ENCODE peak calls at places on chromosomes 16 and 17, in ten cellular contexts. One of them, this sample, is unnamed.

GRCh38 chr16:56970934-56971767 is 9.4 kb downstream of the CETP start:
- DNase-seq in PC-3: no peak
- DNase-seq in H9: no peak
- DNase-seq in OCI-LY7: peak; percentile 91
- DNase-seq in pancreas: no peak
- DNase-seq in lower lobe of right lung: no peak
- DNase-seq in heart left ventricle: no peak
- DNase-seq in iPS DF 6.9: no peak
- DNase-seq in tibial nerve: no peak
- DNase-seq in left ventricle myocardium inferior: no peak
- DNase-seq in this sample: no peak

GRCh38 chr16:68665501-68665900 is 20.4 kb downstream of the CDH3 start:
- DNase-seq in PC-3: peak; percentile 92
- DNase-seq in H9: no peak
- DNase-seq in OCI-LY7: no peak
- DNase-seq in pancreas: no peak
- DNase-seq in lower lobe of right lung: peak; percentile 4
- DNase-seq in heart left ventricle: no peak
- DNase-seq in iPS DF 6.9: no peak
- DNase-seq in tibial nerve: no peak
- DNase-seq in left ventricle myocardium inferior: no peak
- DNase-seq in this sample: no peak

GRCh38 chr17:68378202-68379149 is 78.8 kb downstream of the WIPI1 start:
- DNase-seq in PC-3: peak; percentile 88
- DNase-seq in H9: peak; percentile 66
- DNase-seq in OCI-LY7: no peak
- DNase-seq in pancreas: peak; percentile 79
- DNase-seq in lower lobe of right lung: peak; percentile 95
- DNase-seq in heart left ventricle: peak; percentile 89
- DNase-seq in iPS DF 6.9: no peak
- DNase-seq in tibial nerve: peak; percentile 96
- DNase-seq in left ventricle myocardium inferior: peak; percentile 95
- DNase-seq in this sample: peak; percentile 97

GRCh38 chr16:28863929-28864886 is 565 bp downstream of the SH2B1 start:
- DNase-seq in PC-3: no peak
- DNase-seq in H9: no peak
- DNase-seq in OCI-LY7: no peak
- DNase-seq in pancreas: peak; percentile 43
- DNase-seq in lower lobe of right lung: no peak
- DNase-seq in heart left ventricle: no peak
- DNase-seq in iPS DF 6.9: no peak
- DNase-seq in tibial nerve: peak; percentile 17
- DNase-seq in left ventricle myocardium inferior: no peak
- DNase-seq in this sample: no peak

GRCh38 chr17:75828741-75829140 is 15.5 kb downstream of the UNC13D start:
- DNase-seq in PC-3: no peak
- DNase-seq in H9: no peak
- DNase-seq in OCI-LY7: no peak
- DNase-seq in pancreas: no peak
- DNase-seq in lower lobe of right lung: no peak
- DNase-seq in heart left ventricle: no peak
- DNase-seq in iPS DF 6.9: no peak
- DNase-seq in tibial nerve: no peak
- DNase-seq in left ventricle myocardium inferior: no peak
- DNase-seq in this sample: no peak

GRCh38 chr17:51820766-51821165 is 337.7 kb downstream of the CA10 start:
- DNase-seq in PC-3: no peak
- DNase-seq in H9: no peak
- DNase-seq in OCI-LY7: no peak
- DNase-seq in pancreas: no peak
- DNase-seq in lower lobe of right lung: no peak
- DNase-seq in heart left ventricle: no peak
- DNase-seq in iPS DF 6.9: no peak
- DNase-seq in tibial nerve: no peak
- DNase-seq in left ventricle myocardium inferior: no peak
- DNase-seq in this sample: no peak

GRCh38 chr17:61410555-61411089 is 11.0 kb downstream of the TBX2 start:
- DNase-seq in PC-3: no peak
- DNase-seq in H9: peak; percentile 93
- DNase-seq in OCI-LY7: peak; percentile 76
- DNase-seq in pancreas: no peak
- DNase-seq in lower lobe of right lung: peak; percentile 84
- DNase-seq in heart left ventricle: peak; percentile 83
- DNase-seq in iPS DF 6.9: no peak
- DNase-seq in tibial nerve: peak; percentile 70
- DNase-seq in left ventricle myocardium inferior: peak; percentile 80
- DNase-seq in this sample: peak; percentile 71

GRCh38 chr17:69047368-69048263 is 13.1 kb downstream of the ABCA9 start:
- DNase-seq in PC-3: no peak
- DNase-seq in H9: no peak
- DNase-seq in OCI-LY7: no peak
- DNase-seq in pancreas: peak; percentile 61
- DNase-seq in lower lobe of right lung: no peak
- DNase-seq in heart left ventricle: peak; percentile 63
- DNase-seq in iPS DF 6.9: no peak
- DNase-seq in tibial nerve: peak; percentile 61
- DNase-seq in left ventricle myocardium inferior: peak; percentile 65
- DNase-seq in this sample: peak; percentile 62

GRCh38 chr16:1825864-1826690 is 548 bp downstream of the HAGH start:
- DNase-seq in PC-3: peak; percentile 49
- DNase-seq in H9: no peak
- DNase-seq in OCI-LY7: peak; percentile 49
- DNase-seq in pancreas: peak; percentile 59
- DNase-seq in lower lobe of right lung: peak; percentile 79
- DNase-seq in heart left ventricle: no peak
- DNase-seq in iPS DF 6.9: no peak
- DNase-seq in tibial nerve: no peak
- DNase-seq in left ventricle myocardium inferior: peak; percentile 54
- DNase-seq in this sample: peak; percentile 30

GRCh38 chr17:13958773-13959172 is 110.5 kb upstream of the COX10 start:
- DNase-seq in PC-3: peak; percentile 20
- DNase-seq in H9: no peak
- DNase-seq in OCI-LY7: no peak
- DNase-seq in pancreas: no peak
- DNase-seq in lower lobe of right lung: no peak
- DNase-seq in heart left ventricle: no peak
- DNase-seq in iPS DF 6.9: no peak
- DNase-seq in tibial nerve: no peak
- DNase-seq in left ventricle myocardium inferior: no peak
- DNase-seq in this sample: no peak

GRCh38 chr16:65994305-65994704 is 372.2 kb upstream of the CDH5 start:
- DNase-seq in PC-3: no peak
- DNase-seq in H9: no peak
- DNase-seq in OCI-LY7: no peak
- DNase-seq in pancreas: no peak
- DNase-seq in lower lobe of right lung: no peak
- DNase-seq in heart left ventricle: no peak
- DNase-seq in iPS DF 6.9: no peak
- DNase-seq in tibial nerve: no peak
- DNase-seq in left ventricle myocardium inferior: no peak
- DNase-seq in this sample: no peak

GRCh38 chr16:53768167-53768566 is 64.2 kb downstream of the FTO start:
- DNase-seq in PC-3: peak; percentile 48
- DNase-seq in H9: no peak
- DNase-seq in OCI-LY7: no peak
- DNase-seq in pancreas: no peak
- DNase-seq in lower lobe of right lung: no peak
- DNase-seq in heart left ventricle: no peak
- DNase-seq in iPS DF 6.9: no peak
- DNase-seq in tibial nerve: no peak
- DNase-seq in left ventricle myocardium inferior: no peak
- DNase-seq in this sample: no peak

GRCh38 chr16:53770641-53771040 is 66.7 kb downstream of the FTO start:
- DNase-seq in PC-3: peak; percentile 23
- DNase-seq in H9: no peak
- DNase-seq in OCI-LY7: no peak
- DNase-seq in pancreas: no peak
- DNase-seq in lower lobe of right lung: no peak
- DNase-seq in heart left ventricle: no peak
- DNase-seq in iPS DF 6.9: no peak
- DNase-seq in tibial nerve: no peak
- DNase-seq in left ventricle myocardium inferior: no peak
- DNase-seq in this sample: no peak

GRCh38 chr16:53769185-53769584 is 65.2 kb downstream of the FTO start:
- DNase-seq in PC-3: peak; percentile 3
- DNase-seq in H9: no peak
- DNase-seq in OCI-LY7: no peak
- DNase-seq in pancreas: no peak
- DNase-seq in lower lobe of right lung: no peak
- DNase-seq in heart left ventricle: no peak
- DNase-seq in iPS DF 6.9: no peak
- DNase-seq in tibial nerve: no peak
- DNase-seq in left ventricle myocardium inferior: no peak
- DNase-seq in this sample: no peak

GRCh38 chr16:53769787-53770186 is 65.8 kb downstream of the FTO start:
- DNase-seq in PC-3: no peak
- DNase-seq in H9: no peak
- DNase-seq in OCI-LY7: no peak
- DNase-seq in pancreas: no peak
- DNase-seq in lower lobe of right lung: no peak
- DNase-seq in heart left ventricle: no peak
- DNase-seq in iPS DF 6.9: no peak
- DNase-seq in tibial nerve: no peak
- DNase-seq in left ventricle myocardium inferior: no peak
- DNase-seq in this sample: no peak

DNA sequence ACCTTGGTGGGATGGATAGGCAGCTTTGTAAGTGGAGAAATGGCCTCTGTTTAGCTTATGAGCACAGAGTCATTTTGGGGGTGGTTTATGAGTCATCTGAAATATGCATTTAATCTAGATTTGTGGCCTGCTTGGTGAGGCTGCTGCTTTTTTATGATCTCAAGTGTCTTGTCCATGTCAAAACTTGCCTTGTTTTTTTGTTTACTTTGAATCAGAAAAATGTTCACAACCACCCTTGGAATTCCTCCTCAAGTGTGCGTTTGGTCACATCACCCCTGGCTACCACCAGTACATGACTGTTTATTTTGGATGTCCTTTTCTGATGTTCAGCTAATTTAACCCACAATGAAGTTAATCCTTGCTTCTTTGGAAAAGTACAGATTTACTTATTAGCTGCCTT is 64.6 kb downstream of the FTO start:
- DNase-seq in PC-3: peak; percentile 90
- DNase-seq in H9: no peak
- DNase-seq in OCI-LY7: no peak
- DNase-seq in pancreas: no peak
- DNase-seq in lower lobe of right lung: no peak
- DNase-seq in heart left ventricle: no peak
- DNase-seq in iPS DF 6.9: no peak
- DNase-seq in tibial nerve: no peak
- DNase-seq in left ventricle myocardium inferior: no peak
- DNase-seq in this sample: no peak
- H3K4me1 ChIP-seq in PC-3: peaks cover 47% of the 10 kb centered on the region
- H3K4me1 ChIP-seq in H9: no peaks in the 10 kb centered on the region
- H3K4me1 ChIP-seq in OCI-LY7: peaks cover 11% of the 10 kb centered on the region
- H3K4me1 ChIP-seq in pancreas: peaks cover 19% of the 10 kb centered on the region
- H3K4me1 ChIP-seq in lower lobe of right lung: peaks cover 49% of the 10 kb centered on the region
- H3K4me1 ChIP-seq in heart left ventricle: peaks cover 19% of the 10 kb centered on the region
- H3K4me1 ChIP-seq in iPS DF 6.9: no peaks in the 10 kb centered on the region
- H3K4me1 ChIP-seq in tibial nerve: peaks cover 7% of the 10 kb centered on the region
- H3K4me1 ChIP-seq in left ventricle myocardium inferior: peaks cover 67% of the 10 kb centered on the region
- H3K4me1 ChIP-seq in this sample: peaks cover 80% of the 10 kb centered on the region

DNA sequence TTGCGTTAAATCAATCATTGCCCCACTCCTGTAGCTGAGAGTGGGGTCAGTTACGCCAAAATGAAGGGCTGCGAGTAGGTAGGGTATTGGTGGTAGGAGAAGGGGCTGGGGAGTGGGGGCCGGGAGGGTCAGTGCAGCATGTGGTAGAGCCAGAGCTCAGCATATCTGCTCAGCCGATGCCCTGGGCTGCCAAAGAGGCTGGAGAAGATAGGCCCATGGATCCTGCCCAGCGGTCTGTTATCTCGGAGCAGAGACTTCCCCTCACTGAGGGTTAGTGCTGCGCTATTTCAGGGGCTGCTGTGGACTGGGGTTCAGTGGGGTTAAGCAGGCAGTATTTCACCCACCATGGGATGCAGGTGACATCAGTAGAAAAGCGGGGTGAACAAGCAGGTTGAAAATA is 19.7 kb downstream of the RHBDL3 start:
- DNase-seq in PC-3: no peak
- DNase-seq in H9: no peak
- DNase-seq in OCI-LY7: no peak
- DNase-seq in pancreas: no peak
- DNase-seq in lower lobe of right lung: no peak
- DNase-seq in heart left ventricle: no peak
- DNase-seq in iPS DF 6.9: no peak
- DNase-seq in tibial nerve: no peak
- DNase-seq in left ventricle myocardium inferior: no peak
- DNase-seq in this sample: no peak
- H3K4me1 ChIP-seq in PC-3: no peaks in the 10 kb centered on the region
- H3K4me1 ChIP-seq in H9: peaks cover 13% of the 10 kb centered on the region
- H3K4me1 ChIP-seq in OCI-LY7: peaks cover 6% of the 10 kb centered on the region
- H3K4me1 ChIP-seq in pancreas: no peaks in the 10 kb centered on the region
- H3K4me1 ChIP-seq in lower lobe of right lung: no peaks in the 10 kb centered on the region
- H3K4me1 ChIP-seq in heart left ventricle: peaks cover 6% of the 10 kb centered on the region
- H3K4me1 ChIP-seq in iPS DF 6.9: peaks cover 15% of the 10 kb centered on the region
- H3K4me1 ChIP-seq in tibial nerve: no peaks in the 10 kb centered on the region
- H3K4me1 ChIP-seq in left ventricle myocardium inferior: peaks cover 20% of the 10 kb centered on the region
- H3K4me1 ChIP-seq in this sample: no peaks in the 10 kb centered on the region

DNA sequence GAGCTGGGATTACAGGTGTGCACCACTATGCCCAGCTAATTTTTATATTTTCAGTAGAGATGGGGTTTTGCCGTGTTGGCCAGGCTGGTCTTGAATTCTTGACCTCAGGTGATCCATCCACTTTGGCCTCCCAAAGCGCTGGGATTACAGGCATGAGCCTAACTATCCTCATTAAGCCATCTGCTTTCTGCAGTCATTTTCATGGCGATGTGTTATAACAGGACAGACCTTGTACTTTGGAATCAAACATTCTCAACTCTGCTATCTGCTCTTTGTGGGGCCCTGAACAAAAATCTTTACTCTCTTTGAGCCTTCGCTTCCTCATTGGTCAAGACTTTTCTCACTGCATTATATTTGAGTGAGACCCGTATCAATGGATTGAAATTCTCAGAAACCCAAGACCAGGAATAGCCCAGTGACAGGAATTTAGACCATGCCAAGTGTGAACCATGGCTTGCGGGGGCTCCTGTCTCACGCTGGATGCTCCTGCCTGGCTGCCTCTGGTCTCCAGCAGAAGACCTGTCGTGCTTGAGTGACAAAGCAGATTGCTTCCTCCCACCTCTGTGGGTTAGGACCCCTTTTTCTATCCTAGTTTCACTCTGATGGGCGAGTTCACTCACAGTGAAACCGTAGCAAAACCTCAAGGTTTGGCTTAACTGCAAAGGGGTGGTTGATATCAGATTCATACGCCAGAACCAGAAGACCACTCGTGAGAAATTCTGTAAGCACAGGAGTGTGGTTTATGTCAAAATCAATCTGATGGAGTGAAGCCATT is 519.1 kb downstream of the MAF start:
- DNase-seq in PC-3: no peak
- DNase-seq in H9: no peak
- DNase-seq in OCI-LY7: no peak
- DNase-seq in pancreas: no peak
- DNase-seq in lower lobe of right lung: no peak
- DNase-seq in heart left ventricle: no peak
- DNase-seq in iPS DF 6.9: no peak
- DNase-seq in tibial nerve: no peak
- DNase-seq in left ventricle myocardium inferior: no peak
- DNase-seq in this sample: no peak
- H3K4me1 ChIP-seq in PC-3: no peaks in the 10 kb centered on the region
- H3K4me1 ChIP-seq in H9: no peaks in the 10 kb centered on the region
- H3K4me1 ChIP-seq in OCI-LY7: no peaks in the 10 kb centered on the region
- H3K4me1 ChIP-seq in pancreas: no peaks in the 10 kb centered on the region
- H3K4me1 ChIP-seq in lower lobe of right lung: no peaks in the 10 kb centered on the region
- H3K4me1 ChIP-seq in heart left ventricle: no peaks in the 10 kb centered on the region
- H3K4me1 ChIP-seq in iPS DF 6.9: no peaks in the 10 kb centered on the region
- H3K4me1 ChIP-seq in tibial nerve: no peaks in the 10 kb centered on the region
- H3K4me1 ChIP-seq in left ventricle myocardium inferior: no peaks in the 10 kb centered on the region
- H3K4me1 ChIP-seq in this sample: no peaks in the 10 kb centered on the region

GRCh38 chr16:84999857-85000480 is 11.4 kb downstream of the ZDHHC7 start:
- DNase-seq in PC-3: no peak
- DNase-seq in H9: no peak
- DNase-seq in OCI-LY7: no peak
- DNase-seq in pancreas: no peak
- DNase-seq in lower lobe of right lung: peak; percentile 30
- DNase-seq in heart left ventricle: no peak
- DNase-seq in iPS DF 6.9: no peak
- DNase-seq in tibial nerve: no peak
- DNase-seq in left ventricle myocardium inferior: no peak
- DNase-seq in this sample: no peak
- H3K4me1 ChIP-seq in PC-3: peaks cover 68% of the 10 kb centered on the region
- H3K4me1 ChIP-seq in H9: no peaks in the 10 kb centered on the region
- H3K4me1 ChIP-seq in OCI-LY7: peaks cover 3% of the 10 kb centered on the region
- H3K4me1 ChIP-seq in pancreas: peaks cover 69% of the 10 kb centered on the region
- H3K4me1 ChIP-seq in lower lobe of right lung: peaks cover 95% of the 10 kb centered on the region
- H3K4me1 ChIP-seq in heart left ventricle: peaks cover 41% of the 10 kb centered on the region
- H3K4me1 ChIP-seq in iPS DF 6.9: peaks cover 4% of the 10 kb centered on the region
- H3K4me1 ChIP-seq in tibial nerve: peaks cover 48% of the 10 kb centered on the region
- H3K4me1 ChIP-seq in left ventricle myocardium inferior: peaks cover 82% of the 10 kb centered on the region
- H3K4me1 ChIP-seq in this sample: peaks cover 53% of the 10 kb centered on the region